ENCODE peak calls at places on chromosomes 5 and 9, in eight cellular contexts. A, G, I, U, T, L, K and Q are unnamed samples.

GRCh38 chr9:36893911-36894310 is 140.2 kb downstream of the PAX5 start:
- DNase-seq in A (peak), G (no peak), I (no peak), U (no peak), T (no peak), L (no peak), K (no peak), Q (no peak)

GRCh38 chr9:91898451-91899433 is 51.3 kb downstream of the ROR2 start:
- DNase-seq in A (peak), G (peak), I (no peak), U (no peak), T (no peak), L (no peak), K (no peak), Q (no peak)

GRCh38 chr5:52743970-52744369 is 43.7 kb upstream of the ITGA1 start:
- DNase-seq in A (no peak), G (peak), I (peak), U (no peak), T (no peak), L (no peak), K (peak), Q (no peak)

GRCh38 chr5:98510111-98510510 is 263.4 kb upstream of the RGMB start:
- DNase-seq in A (peak), G (peak), I (no peak), U (no peak), T (peak), L (no peak), K (no peak), Q (no peak)

GRCh38 chr5:4411664-4412063 is 728.5 kb upstream of the ADAMTS16 start:
- DNase-seq in A (no peak), G (no peak), I (no peak), U (no peak), T (no peak), L (no peak), K (no peak), Q (no peak)

GRCh38 chr9:27344776-27345175 is 47.8 kb upstream of the EQTN start:
- DNase-seq in A (no peak), G (no peak), I (no peak), U (no peak), T (peak), L (no peak), K (no peak), Q (no peak)

GRCh38 chr5:176692326-176692725 is 45.0 kb downstream of the TSPAN17 start:
- DNase-seq in A (no peak), G (no peak), I (no peak), U (no peak), T (no peak), L (no peak), K (no peak), Q (no peak)

GRCh38 chr9:8329561-8330283 is 530.1 kb upstream of the DMAC1 start:
- DNase-seq in A (peak), G (no peak), I (no peak), U (no peak), T (no peak), L (no peak), K (no peak), Q (no peak)

GRCh38 chr9:94607340-94607695 is 13.7 kb upstream of the FBP2 start:
- DNase-seq in A (no peak), G (no peak), I (no peak), U (no peak), T (no peak), L (no peak), K (no peak), Q (no peak)

GRCh38 chr5:95216136-95216955 is 68.5 kb downstream of the MCTP1 start:
- DNase-seq in A (no peak), G (peak), I (no peak), U (no peak), T (no peak), L (no peak), K (peak), Q (no peak)